ENCODE peak calls at places on chromosomes 12 and 14, in four cellular contexts. One of them, this sample, is unnamed. For H3F3A, the result is how much of the 10 kb centered on the place peaks cover.

GRCh38 chr14:23600806-23601205 is 22.2 kb upstream of the JPH4 start:
- DNase-seq in GM23338: no peak
- DNase-seq in PC-9: no peak
- DNase-seq in neural progenitor cell: no peak
- DNase-seq in this sample: no peak

GRCh38 chr12:59087077-59087673 is 166.9 kb upstream of the LRIG3 start:
- DNase-seq in PC-9: no peak
- DNase-seq in GM23338: no peak
- DNase-seq in neural progenitor cell: no peak
- DNase-seq in this sample: peak

GRCh38 chr14:30995674-30996073 is 29.8 kb upstream of the AP4S1 start:
- DNase-seq in neural progenitor cell: no peak
- DNase-seq in PC-9: no peak
- DNase-seq in GM23338: no peak
- DNase-seq in this sample: no peak

GRCh38 chr14:52110441-52111086 is 41.7 kb upstream of the NID2 start:
- DNase-seq in neural progenitor cell: no peak
- DNase-seq in GM23338: no peak
- DNase-seq in PC-9: no peak
- DNase-seq in this sample: peak

GRCh38 chr14:100547633-100548294 is 39.5 kb downstream of the BEGAIN start:
- DNase-seq in neural progenitor cell: no peak
- DNase-seq in PC-9: peak
- DNase-seq in GM23338: no peak
- DNase-seq in this sample: peak

GRCh38 chr14:78022059-78022458 is 148.1 kb upstream of the NRXN3 start:
- DNase-seq in PC-9: peak
- DNase-seq in GM23338: peak
- DNase-seq in neural progenitor cell: peak
- DNase-seq in this sample: peak

GRCh38 chr14:96085369-96085768 is 46.2 kb downstream of the C14orf132 start:
- DNase-seq in PC-9: no peak
- DNase-seq in neural progenitor cell: no peak
- DNase-seq in GM23338: no peak
- DNase-seq in this sample: peak

GRCh38 chr12:553216-554000 is 93.7 kb downstream of the B4GALNT3 start:
- DNase-seq in neural progenitor cell: no peak
- DNase-seq in GM23338: no peak
- DNase-seq in PC-9: no peak
- DNase-seq in this sample: no peak

GRCh38 chr12:82665142-82665923 is 21.4 kb upstream of the TMTC2 start:
- DNase-seq in PC-9: no peak
- DNase-seq in neural progenitor cell: peak
- DNase-seq in GM23338: peak
- DNase-seq in this sample: no peak

GRCh38 chr14:67674480-67675218 is at the start of gene VTI1B:
- DNase-seq in neural progenitor cell: peak
- DNase-seq in PC-9: peak
- DNase-seq in GM23338: peak
- DNase-seq in this sample: peak

GRCh38 chr12:93461503-93461902 is 5.8 kb upstream of the MRPL42 start:
- DNase-seq in PC-9: no peak
- DNase-seq in GM23338: no peak
- DNase-seq in neural progenitor cell: no peak
- DNase-seq in this sample: no peak

GRCh38 chr14:54857830-54858269 is 44.8 kb downstream of the GCH1 start:
- DNase-seq in neural progenitor cell: no peak
- DNase-seq in GM23338: no peak
- DNase-seq in PC-9: no peak
- DNase-seq in this sample: no peak

GRCh38 chr12:96398422-96399080 is 1.7 kb downstream of the CDK17 start:
- DNase-seq in neural progenitor cell: no peak
- DNase-seq in GM23338: no peak
- DNase-seq in PC-9: no peak
- DNase-seq in this sample: peak

GRCh38 chr14:52412426-52412825 is 98.3 kb downstream of the PTGER2 start:
- DNase-seq in GM23338: no peak
- DNase-seq in PC-9: no peak
- DNase-seq in neural progenitor cell: no peak
- DNase-seq in this sample: no peak

GRCh38 chr12:12608557-12608957 is 3.1 kb upstream of the CREBL2 start:
- DNase-seq in PC-9: peak
- DNase-seq in GM23338: no peak
- DNase-seq in neural progenitor cell: no peak
- DNase-seq in this sample: no peak

GRCh38 chr12:202081-202731 is 11.8 kb downstream of the SLC6A12 start:
- DNase-seq in PC-9: peak
- DNase-seq in GM23338: peak
- DNase-seq in neural progenitor cell: peak
- DNase-seq in this sample: no peak

GRCh38 chr14:33555710-33556350 is 395.0 kb downstream of the EGLN3 start:
- DNase-seq in neural progenitor cell: no peak
- DNase-seq in GM23338: no peak
- DNase-seq in PC-9: no peak
- DNase-seq in this sample: no peak

GRCh38 chr14:76985021-76985420 is 43.5 kb downstream of the IRF2BPL start:
- DNase-seq in neural progenitor cell: no peak
- DNase-seq in PC-9: no peak
- DNase-seq in GM23338: no peak
- DNase-seq in this sample: no peak
- H3K4me2 ChIP-seq in neural progenitor cell: no peak
- H3K4me2 ChIP-seq in PC-9: no peak
- H3K4me2 ChIP-seq in GM23338: peak
- H3K4me2 ChIP-seq in this sample: no peak

GRCh38 chr14:80933282-80933681 is 8.3 kb downstream of the CEP128 start:
- DNase-seq in neural progenitor cell: no peak
- DNase-seq in GM23338: no peak
- DNase-seq in PC-9: no peak
- DNase-seq in this sample: no peak
- H3F3A ChIP-seq in neural progenitor cell: under half
- H3F3A ChIP-seq in GM23338: under half
- H3F3A ChIP-seq in PC-9: under half
- H3F3A ChIP-seq in this sample: under half

GRCh38 chr14:91084516-91084915 is 24.1 kb upstream of the RPS6KA5 start:
- DNase-seq in PC-9: no peak
- DNase-seq in neural progenitor cell: no peak
- DNase-seq in GM23338: no peak
- DNase-seq in this sample: no peak
- H3K4me2 ChIP-seq in PC-9: no peak
- H3K4me2 ChIP-seq in neural progenitor cell: no peak
- H3K4me2 ChIP-seq in GM23338: no peak
- H3K4me2 ChIP-seq in this sample: no peak

GRCh38 chr12:123675436-123675835 is 4.5 kb downstream of the TCTN2 start:
- DNase-seq in neural progenitor cell: no peak
- DNase-seq in PC-9: no peak
- DNase-seq in GM23338: no peak
- DNase-seq in this sample: no peak

GRCh38 chr12:123667771-123668170 is 3.1 kb upstream of the TCTN2 start:
- DNase-seq in PC-9: no peak
- DNase-seq in neural progenitor cell: no peak
- DNase-seq in GM23338: no peak
- DNase-seq in this sample: no peak

GRCh38 chr12:123670882-123671728 is at the start of gene TCTN2:
- DNase-seq in PC-9: peak
- DNase-seq in GM23338: peak
- DNase-seq in neural progenitor cell: peak
- DNase-seq in this sample: peak

DNA sequence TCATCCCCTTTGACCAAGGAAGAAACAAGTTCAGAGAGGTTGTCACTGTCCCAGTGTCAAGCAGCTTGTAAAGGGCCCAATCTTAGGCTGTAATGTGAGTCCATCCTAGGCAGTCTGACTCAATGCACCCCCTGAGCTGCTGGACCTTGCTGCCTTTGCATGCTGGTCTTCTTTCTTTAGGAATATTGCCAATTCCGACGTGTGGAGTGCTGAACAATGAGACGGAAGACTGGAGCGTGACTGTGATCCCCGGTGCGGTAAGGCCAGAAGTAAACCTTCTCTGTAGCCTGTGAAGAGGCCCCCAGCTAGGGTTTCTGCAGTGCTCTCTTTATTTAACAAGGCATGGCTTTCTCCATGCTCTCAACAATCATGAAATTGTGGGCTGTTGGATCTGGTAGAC is 963 bp downstream of the TCTN2 start:
- DNase-seq in GM23338: no peak
- DNase-seq in PC-9: no peak
- DNase-seq in neural progenitor cell: peak
- DNase-seq in this sample: peak
- H3F3A ChIP-seq in GM23338: under half
- H3F3A ChIP-seq in PC-9: under half
- H3F3A ChIP-seq in neural progenitor cell: under half
- H3F3A ChIP-seq in this sample: under half

DNA sequence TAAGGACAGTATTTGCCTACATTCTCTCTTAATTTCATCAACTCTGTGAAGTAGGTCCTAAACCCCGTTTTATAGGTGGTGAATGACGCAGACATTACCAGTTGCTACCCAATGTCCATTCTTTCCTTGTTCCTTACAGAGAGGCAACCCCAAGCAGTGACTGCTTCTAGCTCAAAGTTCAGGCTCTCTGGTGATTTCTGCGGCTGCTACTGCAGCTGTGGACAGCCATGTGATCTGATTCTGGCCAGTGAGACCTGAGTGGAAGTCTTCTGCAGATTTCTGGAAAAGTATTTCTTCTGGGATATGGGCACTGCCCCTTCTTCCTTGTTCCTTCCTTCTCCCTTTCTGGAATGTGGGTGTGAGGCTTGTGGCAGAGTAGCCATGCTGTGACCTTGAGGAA is 82.9 kb downstream of the ARF6 start:
- DNase-seq in PC-9: peak
- DNase-seq in neural progenitor cell: no peak
- DNase-seq in GM23338: no peak
- DNase-seq in this sample: no peak
- H3K4me2 ChIP-seq in PC-9: peak
- H3K4me2 ChIP-seq in neural progenitor cell: no peak
- H3K4me2 ChIP-seq in GM23338: no peak
- H3K4me2 ChIP-seq in this sample: peak

GRCh38 chr12:46357438-46358324 is 14.9 kb downstream of the SLC38A2 start:
- DNase-seq in PC-9: peak
- DNase-seq in neural progenitor cell: no peak
- DNase-seq in GM23338: peak
- DNase-seq in this sample: peak
- H3F3A ChIP-seq in PC-9: half or more
- H3F3A ChIP-seq in neural progenitor cell: half or more
- H3F3A ChIP-seq in GM23338: under half
- H3F3A ChIP-seq in this sample: half or more

DNA sequence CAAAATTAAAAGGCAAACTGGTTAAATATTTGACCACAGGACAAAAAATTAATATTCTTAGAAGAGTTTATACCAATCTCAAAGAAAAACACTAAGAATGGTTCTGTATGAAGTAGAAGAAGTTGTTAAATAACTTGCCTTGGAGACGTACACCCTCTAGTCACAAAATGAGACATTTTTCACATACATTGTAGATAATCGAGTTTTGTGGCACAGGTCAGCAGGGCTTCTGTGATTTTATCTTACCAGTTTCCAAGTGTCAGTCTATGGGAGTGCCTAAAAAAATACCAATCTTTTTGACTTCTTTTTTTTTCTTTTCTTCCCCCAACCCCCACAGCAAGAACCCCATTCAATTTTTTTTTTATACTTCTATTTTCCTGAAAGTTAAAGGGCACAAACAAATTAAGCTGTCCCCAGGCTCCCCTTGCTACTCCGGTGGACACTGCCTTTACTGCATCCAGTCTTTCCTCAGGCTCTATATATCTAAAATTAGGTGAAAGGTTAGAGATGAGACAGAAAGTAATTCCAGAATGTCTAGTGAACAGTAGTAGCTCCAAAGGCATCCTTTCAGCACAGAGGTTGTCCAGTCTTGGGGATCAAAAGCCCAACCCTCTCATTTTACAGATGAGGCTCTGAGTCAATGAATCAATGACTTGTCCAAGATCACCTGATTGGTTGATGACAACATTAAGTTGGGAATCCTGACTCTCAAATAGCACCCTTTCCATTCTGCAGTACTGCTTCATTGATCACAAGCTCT is 6.2 kb downstream of the LIMA1 start:
- DNase-seq in neural progenitor cell: no peak
- DNase-seq in GM23338: peak
- DNase-seq in PC-9: no peak
- DNase-seq in this sample: peak
- H3K4me2 ChIP-seq in neural progenitor cell: no peak
- H3K4me2 ChIP-seq in GM23338: no peak
- H3K4me2 ChIP-seq in PC-9: peak
- H3K4me2 ChIP-seq in this sample: no peak

GRCh38 chr12:89353188-89353822 is 1.0 kb upstream of the DUSP6 start:
- DNase-seq in neural progenitor cell: peak
- DNase-seq in PC-9: peak
- DNase-seq in GM23338: peak
- DNase-seq in this sample: peak

GRCh38 chr12:89355243-89356068 is 3.2 kb upstream of the DUSP6 start:
- DNase-seq in neural progenitor cell: peak
- DNase-seq in GM23338: no peak
- DNase-seq in PC-9: no peak
- DNase-seq in this sample: no peak

GRCh38 chr12:89353823-89354629 is 1.7 kb upstream of the DUSP6 start:
- DNase-seq in neural progenitor cell: peak
- DNase-seq in GM23338: peak
- DNase-seq in PC-9: peak
- DNase-seq in this sample: peak

GRCh38 chr12:89356069-89356665 is 3.9 kb upstream of the DUSP6 start:
- DNase-seq in PC-9: no peak
- DNase-seq in GM23338: no peak
- DNase-seq in neural progenitor cell: no peak
- DNase-seq in this sample: no peak

DNA sequence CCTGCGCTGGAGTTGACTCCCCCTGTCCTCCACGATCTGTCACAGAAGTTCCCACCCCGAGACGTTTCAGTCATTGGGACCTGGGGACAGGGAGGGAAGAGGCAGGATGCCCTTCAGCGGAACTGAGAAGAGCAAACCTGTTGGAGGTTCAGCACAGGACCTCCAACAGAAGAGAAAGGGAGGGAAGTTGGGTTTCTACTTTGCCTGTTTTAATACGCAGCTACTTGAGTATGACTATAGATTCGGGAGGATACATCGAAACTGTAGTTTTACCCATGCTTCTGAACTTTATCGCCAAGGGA is 2.3 kb upstream of the DUSP6 start:
- DNase-seq in neural progenitor cell: no peak
- DNase-seq in PC-9: no peak
- DNase-seq in GM23338: peak
- DNase-seq in this sample: no peak
- H3F3A ChIP-seq in neural progenitor cell: half or more
- H3F3A ChIP-seq in PC-9: under half
- H3F3A ChIP-seq in GM23338: under half
- H3F3A ChIP-seq in this sample: under half

This sample was measured in GM23248.